ENCODE peak calls at places on chromosomes 2 and 18, in eight cellular contexts. L is GM12892, O is spleen, F is H1, E is suprapubic skin, T is stomach, R is SK-N-SH, B is K562. Q is an unnamed sample.

GRCh38 chr2:122681626-122682025 is 926.2 kb downstream of the TSN start:
- DNase-seq in R (no peak), O (no peak), F (no peak), L (no peak), E (no peak), T (no peak), B (no peak), Q (no peak)

GRCh38 chr18:48675330-48675761 is 136.5 kb downstream of the CTIF start:
- DNase-seq in O (peak; percentile 96), B (peak; percentile 79), L (peak; percentile 84), E (peak; percentile 85), T (peak; percentile 89), R (peak; percentile 90), F (peak; percentile 72), Q (peak; percentile 85)

GRCh38 chr2:204437334-204437733 is 107.9 kb upstream of the PARD3B start:
- DNase-seq in T (no peak), B (peak; percentile 15), F (no peak), O (no peak), E (no peak), R (no peak), L (no peak), Q (no peak)

GRCh38 chr18:28766027-28766426 is 589.1 kb upstream of the CDH2 start:
- DNase-seq in O (no peak), B (no peak), R (no peak), E (no peak), T (no peak), L (no peak), F (no peak), Q (no peak)

GRCh38 chr18:48022531-48023330 is 92.3 kb upstream of the SMAD2 start:
- DNase-seq in B (peak; percentile 61), E (no peak), O (no peak), R (peak; percentile 58), L (peak; percentile 31), F (no peak), T (no peak), Q (peak; percentile 39)

GRCh38 chr2:74436111-74436803 is 5.5 kb downstream of the RTKN start:
- DNase-seq in B (no peak), E (peak; percentile 59), L (no peak), T (no peak), F (no peak), O (no peak), R (no peak), Q (no peak)

GRCh38 chr2:42092084-42092996 is 44.5 kb downstream of the PKDCC start:
- DNase-seq in T (peak; percentile 55), B (no peak), L (no peak), F (no peak), R (no peak), O (no peak), E (no peak), Q (no peak)

GRCh38 chr18:6054443-6054842 is 159.1 kb upstream of the TMEM200C start:
- DNase-seq in R (peak; percentile 46), T (no peak), L (no peak), E (no peak), B (no peak), F (no peak), O (no peak), Q (no peak)

GRCh38 chr2:166573393-166573792 is 79.3 kb upstream of the SCN7A start:
- DNase-seq in O (no peak), F (peak; percentile 25), E (no peak), R (no peak), T (no peak), B (peak; percentile 12), L (no peak), Q (no peak)

GRCh38 chr18:70931942-70932814 is 643.3 kb downstream of the SOCS6 start:
- DNase-seq in B (peak; percentile 3), L (no peak), T (no peak), O (no peak), E (no peak), F (no peak), R (peak; percentile 24), Q (no peak)

GRCh38 chr2:24971300-24971549 is 530 bp downstream of the DNAJC27 start:
- DNase-seq in B (no peak), L (no peak), E (no peak), O (no peak), R (no peak), F (no peak), T (peak; percentile 29), Q (peak; percentile 21)

GRCh38 chr2:138023298-138023697 is 59.0 kb downstream of the HNMT start:
- DNase-seq in E (no peak), R (no peak), F (no peak), L (no peak), O (no peak), T (no peak), B (peak; percentile 74), Q (no peak)

GRCh38 chr2:127853667-127854066 is 4.3 kb downstream of the POLR2D start:
- DNase-seq in F (no peak), L (no peak), R (no peak), E (no peak), B (no peak), T (no peak), O (no peak), Q (no peak)

GRCh38 chr18:50422286-50422898 is 47.5 kb downstream of the SKA1 start:
- DNase-seq in T (no peak), O (no peak), F (no peak), E (no peak), R (no peak), L (no peak), B (no peak), Q (no peak)

GRCh38 chr18:58878640-58879039 is 14.0 kb downstream of the ZNF532 start:
- DNase-seq in O (no peak), B (no peak), E (no peak), R (no peak), T (no peak), F (no peak), L (no peak), Q (no peak)

GRCh38 chr2:66840321-66841014 is 405.5 kb downstream of the MEIS1 start:
- DNase-seq in R (no peak), T (no peak), B (no peak), L (no peak), O (no peak), F (no peak), E (no peak), Q (no peak)
- TF ChIP-seq POLR2AphosphoS5 in R (no peak), T (no peak), B (no peak), L (no peak), O (no peak), F (no peak), E (no peak), Q (no peak)

GRCh38 chr2:223614534-223614933 is 12.4 kb upstream of the SCG2 start:
- DNase-seq in L (no peak), O (no peak), R (peak; percentile 33), F (no peak), B (no peak), T (no peak), E (no peak), Q (no peak)

GRCh38 chr2:223612501-223612900 is 10.3 kb upstream of the SCG2 start:
- DNase-seq in F (no peak), E (no peak), O (no peak), R (no peak), B (no peak), T (no peak), L (no peak), Q (no peak)

GRCh38 chr2:223611061-223611460 is 8.9 kb upstream of the SCG2 start:
- DNase-seq in F (no peak), L (no peak), T (no peak), R (no peak), B (no peak), O (no peak), E (no peak), Q (no peak)

GRCh38 chr2:223618172-223619035 is 16.2 kb upstream of the SCG2 start:
- DNase-seq in T (no peak), E (no peak), F (peak; percentile 83), O (no peak), B (no peak), L (no peak), R (no peak), Q (no peak)

DNA sequence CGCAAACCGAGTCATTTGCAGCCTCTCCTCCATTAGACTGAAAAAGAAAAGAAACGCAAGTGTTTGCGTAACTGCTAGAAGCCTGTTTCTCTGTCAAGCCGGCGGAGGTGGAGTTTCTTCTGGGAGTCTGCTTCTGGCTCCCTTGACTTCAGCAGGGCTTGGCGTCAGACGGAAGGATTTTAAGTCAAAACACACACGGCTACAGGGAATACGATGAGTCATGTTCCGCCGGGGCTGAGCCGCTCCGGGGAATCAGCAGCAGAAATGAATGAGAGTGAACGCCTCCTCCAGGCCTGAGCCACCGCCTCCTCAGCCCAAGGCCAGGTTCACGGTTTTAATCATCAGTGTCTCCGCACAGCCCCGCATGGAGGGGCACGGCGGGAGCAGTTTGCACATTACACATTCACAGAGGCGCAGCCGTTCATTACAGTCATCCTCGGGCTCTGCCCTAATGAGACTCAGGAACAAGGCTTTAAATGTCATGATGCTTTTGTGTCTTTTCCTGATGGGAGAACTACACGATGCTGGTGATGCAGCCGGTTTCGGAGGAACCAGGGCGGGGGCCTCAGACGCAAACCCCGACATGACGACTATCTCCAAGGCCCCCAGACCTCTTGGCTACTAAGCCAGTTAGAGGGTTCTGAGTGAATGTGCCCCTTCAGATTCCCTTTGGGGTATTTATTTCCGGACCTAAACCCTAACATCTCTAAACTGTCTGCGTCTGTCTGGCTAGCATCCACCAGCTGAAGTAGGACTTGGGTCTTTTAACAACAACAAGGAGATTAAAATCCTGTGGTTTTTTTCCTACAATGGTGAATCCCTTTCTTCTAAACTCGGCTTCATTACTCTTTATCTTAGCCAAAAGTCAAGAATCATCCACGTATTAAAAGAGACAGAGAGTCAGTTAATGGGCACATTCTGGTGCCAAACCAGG is 11.1 kb upstream of the SCG2 start:
- DNase-seq in R (peak; percentile 69), T (peak; percentile 73), B (peak; percentile 76), L (no peak), E (peak; percentile 80), F (peak; percentile 60), O (no peak), Q (no peak)
- TF ChIP-seq POLR2AphosphoS5 in R (peak; percentile 57), T (peak; percentile 71), B (no peak), L (no peak), E (no peak), F (no peak), O (no peak), Q (no peak)

GRCh38 chr2:219420687-219421086 is 2.5 kb downstream of the DES start:
- DNase-seq in O (no peak), R (no peak), L (no peak), B (no peak), E (no peak), F (no peak), T (no peak), Q (no peak)
- TF ChIP-seq POLR2AphosphoS5 in O (no peak), R (no peak), L (no peak), B (no peak), E (no peak), F (no peak), T (no peak), Q (no peak)

DNA sequence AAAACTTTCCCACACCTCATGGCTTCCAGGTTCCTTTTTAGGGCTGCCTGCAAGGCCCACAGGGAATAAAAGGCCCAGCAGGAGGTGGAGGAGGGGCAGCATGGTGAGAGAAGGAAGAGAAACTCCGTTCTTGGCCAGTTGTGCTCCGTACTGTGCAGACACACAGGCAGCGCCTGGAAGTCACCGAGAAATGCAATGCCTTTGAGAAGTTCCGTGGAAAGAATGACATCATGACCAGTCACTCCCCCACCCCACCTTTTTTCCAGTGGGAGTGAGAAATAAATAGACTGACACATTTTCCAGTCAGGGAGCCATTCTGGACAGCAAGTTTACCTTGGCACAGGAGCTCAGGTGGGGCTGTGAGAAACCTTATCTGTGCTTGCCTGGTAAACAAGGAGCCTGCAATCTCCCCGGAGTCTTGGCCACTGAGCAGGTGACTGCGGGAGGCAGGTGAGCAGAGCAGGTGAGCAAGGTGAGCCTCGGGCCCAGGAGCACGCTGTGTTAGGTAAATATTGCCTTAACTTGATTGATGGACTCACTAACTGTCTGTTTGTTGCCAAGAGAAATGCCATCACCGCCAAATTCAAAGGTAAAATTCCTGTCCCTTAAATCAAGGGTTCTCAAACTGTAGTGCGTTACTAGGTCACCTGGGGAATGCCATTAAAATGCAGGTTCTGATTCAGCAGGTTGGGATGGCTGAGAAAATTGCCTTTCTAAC is 13.5 kb upstream of the LBH start:
- DNase-seq in E (peak; percentile 42), R (no peak), F (no peak), O (no peak), B (no peak), T (peak; percentile 93), L (no peak), Q (no peak)
- TF ChIP-seq POLR2AphosphoS5 in E (no peak), R (no peak), F (no peak), O (no peak), B (no peak), T (peak; percentile 85), L (no peak), Q (no peak)

Q was measured in GM12891.